ENCODE peak calls at places on chromosomes 4 and X, in four cellular contexts. One of them, this sample, is unnamed. For H3K36me3, the result is how much of the 10 kb centered on the place peaks cover.

GRCh38 chr4:28402751-28403150 is 1542.1 kb downstream of the STIM2 start:
- DNase-seq in uterus: no peak
- DNase-seq in mesendoderm: no peak
- DNase-seq in IMR-90: no peak
- DNase-seq in this sample: no peak

GRCh38 chr4:61493470-61493869 is 293.3 kb downstream of the ADGRL3 start:
- DNase-seq in IMR-90: no peak
- DNase-seq in uterus: no peak
- DNase-seq in mesendoderm: peak
- DNase-seq in this sample: no peak

GRCh38 chr4:183354213-183354612 is 32.0 kb upstream of the CLDN24 start:
- DNase-seq in IMR-90: no peak
- DNase-seq in mesendoderm: no peak
- DNase-seq in uterus: no peak
- DNase-seq in this sample: no peak

GRCh38 chr4:53711916-53712315 is 120.6 kb upstream of the LNX1 start:
- DNase-seq in uterus: no peak
- DNase-seq in mesendoderm: no peak
- DNase-seq in IMR-90: no peak
- DNase-seq in this sample: no peak

GRCh38 chrX:36908801-36909403 is 99.3 kb upstream of the FAM47C start:
- DNase-seq in uterus: no peak
- DNase-seq in IMR-90: peak
- DNase-seq in mesendoderm: peak
- DNase-seq in this sample: no peak

GRCh38 chr4:179762840-179763239 is 2320.6 kb upstream of the AGA start:
- DNase-seq in mesendoderm: no peak
- DNase-seq in IMR-90: no peak
- DNase-seq in uterus: no peak
- DNase-seq in this sample: no peak

GRCh38 chr4:53055716-53056413 is 193.7 kb downstream of the RASL11B start:
- DNase-seq in mesendoderm: no peak
- DNase-seq in uterus: no peak
- DNase-seq in IMR-90: no peak
- DNase-seq in this sample: no peak

GRCh38 chr4:4655011-4655410 is 113.2 kb upstream of the STX18 start:
- DNase-seq in IMR-90: no peak
- DNase-seq in uterus: no peak
- DNase-seq in mesendoderm: no peak
- DNase-seq in this sample: no peak

GRCh38 chr4:82402196-82402775 is 28.0 kb downstream of the HNRNPDL start:
- DNase-seq in uterus: no peak
- DNase-seq in IMR-90: no peak
- DNase-seq in mesendoderm: no peak
- DNase-seq in this sample: no peak

GRCh38 chr4:77172336-77172735 is 15.3 kb downstream of the CCNG2 start:
- DNase-seq in mesendoderm: no peak
- DNase-seq in uterus: no peak
- DNase-seq in IMR-90: peak
- DNase-seq in this sample: no peak

GRCh38 chr4:74501579-74501978 is 56.6 kb downstream of the AREG start:
- DNase-seq in mesendoderm: no peak
- DNase-seq in IMR-90: peak
- DNase-seq in uterus: no peak
- DNase-seq in this sample: no peak

GRCh38 chr4:164215113-164215741 is 538.7 kb upstream of the SMIM31 start:
- DNase-seq in mesendoderm: no peak
- DNase-seq in uterus: no peak
- DNase-seq in IMR-90: no peak
- DNase-seq in this sample: no peak

GRCh38 chrX:72094894-72095293 is 36.8 kb downstream of the RTL5 start:
- DNase-seq in uterus: no peak
- DNase-seq in mesendoderm: peak
- DNase-seq in IMR-90: peak
- DNase-seq in this sample: peak

GRCh38 chr4:31360786-31361185 is 640.6 kb downstream of the PCDH7 start:
- DNase-seq in uterus: no peak
- DNase-seq in mesendoderm: no peak
- DNase-seq in IMR-90: peak
- DNase-seq in this sample: no peak

GRCh38 chr4:8612646-8613045 is 20.1 kb downstream of the CPZ start:
- DNase-seq in mesendoderm: no peak
- DNase-seq in IMR-90: no peak
- DNase-seq in uterus: no peak
- DNase-seq in this sample: peak

GRCh38 chr4:177740563-177740962 is 298.3 kb upstream of the AGA start:
- DNase-seq in IMR-90: peak
- DNase-seq in uterus: no peak
- DNase-seq in mesendoderm: no peak
- DNase-seq in this sample: no peak

GRCh38 chr4:151730003-151730559 is 30.7 kb downstream of the GATB start:
- DNase-seq in mesendoderm: peak
- DNase-seq in uterus: peak
- DNase-seq in IMR-90: no peak
- DNase-seq in this sample: no peak

GRCh38 chrX:20585782-20586181 is 319.1 kb upstream of the RPS6KA3 start:
- DNase-seq in uterus: no peak
- DNase-seq in IMR-90: no peak
- DNase-seq in mesendoderm: peak
- DNase-seq in this sample: no peak

GRCh38 chr4:144703494-144703893 is 57.5 kb downstream of the HHIP start:
- DNase-seq in uterus: no peak
- DNase-seq in IMR-90: no peak
- DNase-seq in mesendoderm: no peak
- DNase-seq in this sample: no peak

GRCh38 chr4:16590792-16591191 is 307.7 kb downstream of the LDB2 start:
- DNase-seq in uterus: no peak
- DNase-seq in IMR-90: no peak
- DNase-seq in mesendoderm: no peak
- DNase-seq in this sample: no peak

GRCh38 chr4:95091272-95091671 is 333.5 kb downstream of the BMPR1B start:
- DNase-seq in mesendoderm: no peak
- DNase-seq in uterus: no peak
- DNase-seq in IMR-90: peak
- DNase-seq in this sample: no peak

GRCh38 chr4:143512978-143513313 is 556 bp upstream of the SMARCA5 start:
- DNase-seq in uterus: no peak
- DNase-seq in IMR-90: no peak
- DNase-seq in mesendoderm: no peak
- DNase-seq in this sample: no peak

GRCh38 chrX:107000013-107000515 is at the start of gene MORC4:
- DNase-seq in IMR-90: peak
- DNase-seq in mesendoderm: peak
- DNase-seq in uterus: peak
- DNase-seq in this sample: peak

GRCh38 chrX:38641197-38641596 is 79.9 kb downstream of the TSPAN7 start:
- DNase-seq in uterus: no peak
- DNase-seq in IMR-90: no peak
- DNase-seq in mesendoderm: no peak
- DNase-seq in this sample: no peak

GRCh38 chr4:173168396-173169177 is at the start of gene GALNT7:
- DNase-seq in IMR-90: peak
- DNase-seq in uterus: peak
- DNase-seq in mesendoderm: peak
- DNase-seq in this sample: peak

GRCh38 chrX:24858004-24858746 is 157.6 kb downstream of the ARX start:
- DNase-seq in mesendoderm: no peak
- DNase-seq in uterus: no peak
- DNase-seq in IMR-90: peak
- DNase-seq in this sample: no peak

GRCh38 chr4:101283436-101283835 is 63.9 kb downstream of the PPP3CA start:
- DNase-seq in IMR-90: no peak
- DNase-seq in uterus: no peak
- DNase-seq in mesendoderm: no peak
- DNase-seq in this sample: no peak

GRCh38 chr4:541271-541670 is 34.8 kb downstream of the TMEM271 start:
- DNase-seq in IMR-90: no peak
- DNase-seq in mesendoderm: no peak
- DNase-seq in uterus: no peak
- DNase-seq in this sample: no peak

GRCh38 chr4:77921701-77922100 is 59.1 kb downstream of the MRPL1 start:
- DNase-seq in mesendoderm: no peak
- DNase-seq in IMR-90: peak
- DNase-seq in uterus: no peak
- DNase-seq in this sample: no peak

GRCh38 chr4:89497517-89498308 is 190.1 kb upstream of the GPRIN3 start:
- DNase-seq in mesendoderm: no peak
- DNase-seq in IMR-90: no peak
- DNase-seq in uterus: no peak
- DNase-seq in this sample: no peak

GRCh38 chrX:106728337-106728736 is 1.8 kb downstream of the RNF128 start:
- DNase-seq in uterus: no peak
- DNase-seq in mesendoderm: no peak
- DNase-seq in IMR-90: no peak
- DNase-seq in this sample: no peak

GRCh38 chr4:68316193-68316969 is 33.5 kb downstream of the YTHDC1 start:
- DNase-seq in mesendoderm: peak
- DNase-seq in uterus: no peak
- DNase-seq in IMR-90: no peak
- DNase-seq in this sample: no peak

GRCh38 chr4:68324509-68325262 is 25.2 kb downstream of the YTHDC1 start:
- DNase-seq in uterus: no peak
- DNase-seq in mesendoderm: no peak
- DNase-seq in IMR-90: no peak
- DNase-seq in this sample: no peak

GRCh38 chr4:68319040-68319439 is 30.9 kb downstream of the YTHDC1 start:
- DNase-seq in uterus: no peak
- DNase-seq in IMR-90: no peak
- DNase-seq in mesendoderm: no peak
- DNase-seq in this sample: no peak
- H3K36me3 ChIP-seq in uterus: under half
- H3K36me3 ChIP-seq in IMR-90: under half
- H3K36me3 ChIP-seq in mesendoderm: under half
- H3K36me3 ChIP-seq in this sample: half or more

GRCh38 chr4:6918345-6918744 is 8.7 kb downstream of the TBC1D14 start:
- DNase-seq in IMR-90: no peak
- DNase-seq in mesendoderm: no peak
- DNase-seq in uterus: no peak
- DNase-seq in this sample: no peak
- H3K27ac ChIP-seq in IMR-90: no peak
- H3K27ac ChIP-seq in mesendoderm: no peak
- H3K27ac ChIP-seq in uterus: no peak
- H3K27ac ChIP-seq in this sample: peak

DNA sequence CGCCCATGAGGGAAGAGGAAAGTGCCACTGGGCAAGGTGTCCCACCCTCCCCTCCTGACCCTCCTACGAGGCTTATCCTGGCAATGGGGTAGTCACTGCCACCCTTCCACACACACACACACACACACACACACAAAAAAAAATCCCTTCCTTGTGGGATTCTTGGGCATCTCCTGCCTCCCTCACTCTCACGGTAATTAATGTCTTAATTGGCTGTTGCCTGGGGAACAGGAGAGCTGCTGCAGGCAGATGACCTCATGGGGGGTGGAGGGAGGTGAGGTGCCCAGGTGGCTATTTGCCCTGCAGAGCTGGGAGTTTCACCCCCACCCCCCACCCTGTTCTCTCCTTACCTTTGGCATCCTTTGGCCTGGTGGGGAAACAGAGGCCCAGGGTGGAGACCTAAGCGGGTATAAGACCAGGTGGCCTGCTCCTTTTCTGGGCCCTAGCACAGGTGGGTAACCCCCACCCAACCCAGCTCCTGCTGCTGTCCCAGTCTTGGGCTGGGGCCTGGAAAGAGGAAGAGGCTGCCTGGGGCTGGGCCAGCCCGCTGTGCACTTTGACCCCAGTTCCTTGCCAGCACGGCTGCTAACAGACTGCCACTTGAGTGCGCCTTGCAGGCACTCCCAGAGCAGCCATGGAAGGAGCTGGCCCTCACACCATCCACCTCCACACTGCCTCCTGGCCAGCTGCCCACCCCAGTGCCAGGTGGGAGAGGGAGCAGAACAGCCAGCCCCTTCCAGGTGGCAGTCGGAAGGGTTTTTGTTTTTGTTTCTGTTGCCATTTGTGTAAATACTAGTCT is 12.6 kb downstream of the EFNB1 start:
- DNase-seq in IMR-90: no peak
- DNase-seq in uterus: no peak
- DNase-seq in mesendoderm: no peak
- DNase-seq in this sample: peak
- H3K36me3 ChIP-seq in IMR-90: under half
- H3K36me3 ChIP-seq in uterus: under half
- H3K36me3 ChIP-seq in mesendoderm: under half
- H3K36me3 ChIP-seq in this sample: under half

DNA sequence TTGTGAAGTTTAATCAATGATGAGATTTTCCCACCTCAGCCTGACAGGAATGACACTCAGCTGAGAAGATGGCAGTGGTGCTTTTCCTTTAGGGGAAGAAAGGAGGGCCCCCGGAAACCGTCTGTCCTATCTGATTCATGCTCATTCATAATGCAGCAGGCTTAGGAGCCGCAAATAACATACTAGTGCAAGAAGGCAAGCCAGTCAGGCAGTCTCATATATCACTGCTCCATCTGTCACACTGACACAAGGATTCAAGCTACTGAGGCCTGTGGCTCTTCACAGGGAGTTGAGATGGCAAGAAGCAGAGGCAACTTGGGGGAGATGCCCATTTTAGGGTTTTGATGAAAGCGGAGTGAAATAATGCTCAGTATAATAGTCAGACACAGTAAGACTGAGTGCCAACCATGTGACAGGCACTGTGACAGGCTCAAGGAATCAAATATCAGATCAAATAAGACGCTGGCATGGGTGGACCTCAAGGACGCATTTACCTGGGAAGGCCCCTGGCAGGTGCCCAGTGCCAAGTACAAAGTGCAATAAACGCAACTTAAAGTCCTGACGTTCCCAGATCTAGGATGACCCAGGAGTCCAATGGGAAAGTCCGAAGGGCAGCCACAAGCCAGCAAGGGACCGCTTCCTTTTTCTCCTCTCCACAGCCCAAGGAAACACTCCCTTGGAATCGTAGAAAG is 63.4 kb downstream of the FHDC1 start:
- DNase-seq in IMR-90: no peak
- DNase-seq in uterus: no peak
- DNase-seq in mesendoderm: no peak
- DNase-seq in this sample: no peak
- H3K27ac ChIP-seq in IMR-90: no peak
- H3K27ac ChIP-seq in uterus: no peak
- H3K27ac ChIP-seq in mesendoderm: no peak
- H3K27ac ChIP-seq in this sample: no peak

This sample was measured in heart right ventricle.